ENCODE peak calls at places on chromosomes 4 and X, in nine cellular contexts. A, D, N, I, V, R, O, L and U are unnamed samples.

GRCh38 chr4:145154573-145154972 is 25.8 kb downstream of the OTUD4 start:
- DNase-seq in A (peak; percentile 47), D (no peak), N (no peak), I (no peak), V (peak; percentile 49), R (no peak), O (no peak), L (no peak), U (peak; percentile 51)

GRCh38 chr4:89685690-89686089 is 151.3 kb downstream of the SNCA start:
- DNase-seq in A (no peak), D (no peak), N (no peak), I (no peak), V (no peak), R (no peak), O (no peak), L (no peak), U (no peak)

GRCh38 chr4:126291886-126292285 is 977.1 kb downstream of the FAT4 start:
- DNase-seq in A (no peak), D (no peak), N (no peak), I (no peak), V (no peak), R (no peak), O (no peak), L (no peak), U (no peak)

GRCh38 chrX:67604979-67605703 is 61.3 kb downstream of the AR start:
- DNase-seq in A (no peak), D (no peak), N (peak; percentile 43), I (no peak), V (no peak), R (no peak), O (no peak), L (no peak), U (no peak)

GRCh38 chr4:159071178-159071968 is 31.5 kb upstream of the RAPGEF2 start:
- DNase-seq in A (peak; percentile 71), D (no peak), N (peak; percentile 40), I (no peak), V (peak; percentile 54), R (no peak), O (no peak), L (no peak), U (no peak)

GRCh38 chr4:102792361-102792936 is 31.7 kb upstream of the MANBA start:
- DNase-seq in A (no peak), D (no peak), N (no peak), I (no peak), V (no peak), R (no peak), O (no peak), L (no peak), U (no peak)

GRCh38 chr4:116598980-116599789 is 486.2 kb downstream of the TRAM1L1 start:
- DNase-seq in A (no peak), D (no peak), N (no peak), I (no peak), V (no peak), R (no peak), O (no peak), L (peak; percentile 66), U (no peak)

GRCh38 chr4:188971125-188971524 is 831.9 kb downstream of the TRIML1 start:
- DNase-seq in A (peak; percentile 38), D (no peak), N (no peak), I (no peak), V (peak; percentile 35), R (no peak), O (no peak), L (no peak), U (peak; percentile 18)

GRCh38 chrX:129984196-129984962 is 1.9 kb downstream of the BCORL1 start:
- DNase-seq in A (no peak), D (peak; percentile 50), N (no peak), I (no peak), V (no peak), R (peak; percentile 3), O (peak; percentile 38), L (peak; percentile 70), U (peak; percentile 58)

GRCh38 chr4:82652062-82652461 is 90.3 kb upstream of the TMEM150C start:
- DNase-seq in A (peak; percentile 51), D (no peak), N (no peak), I (no peak), V (no peak), R (no peak), O (no peak), L (no peak), U (no peak)

GRCh38 chr4:168637872-168638756 is 141.3 kb downstream of the PALLD start:
- DNase-seq in A (no peak), D (no peak), N (no peak), I (no peak), V (no peak), R (no peak), O (no peak), L (no peak), U (no peak)

GRCh38 chrX:138745215-138745614 is 33.7 kb upstream of the FGF13 start:
- DNase-seq in A (peak; percentile 74), D (peak; percentile 7), N (peak; percentile 28), I (no peak), V (peak; percentile 69), R (peak; percentile 9), O (no peak), L (no peak), U (peak; percentile 65)

GRCh38 chr4:176774852-176775251 is 17.9 kb downstream of the VEGFC start:
- DNase-seq in A (peak; percentile 48), D (no peak), N (no peak), I (no peak), V (no peak), R (no peak), O (no peak), L (no peak), U (no peak)

GRCh38 chr4:127732623-127733199 is 2.5 kb downstream of the SLC25A31 start:
- DNase-seq in A (peak; percentile 77), D (no peak), N (peak; percentile 3), I (no peak), V (peak; percentile 81), R (no peak), O (no peak), L (no peak), U (peak; percentile 58)

GRCh38 chr4:95517799-95518198 is 31.0 kb downstream of the UNC5C start:
- DNase-seq in A (no peak), D (no peak), N (no peak), I (no peak), V (no peak), R (no peak), O (no peak), L (no peak), U (no peak)

GRCh38 chr4:183798921-183799307 is 106.2 kb upstream of the STOX2 start:
- DNase-seq in A (no peak), D (no peak), N (no peak), I (no peak), V (no peak), R (no peak), O (no peak), L (no peak), U (peak; percentile 62)